ENCODE peak calls at places on chromosomes 13 and 19, in eight cellular contexts. One of them, this sample, is unnamed.

GRCh38 chr13:76884571-76885202 is 1.5 kb downstream of the KCTD12 start:
- DNase-seq in Caco-2: no peak
- DNase-seq in PC-3: peak
- DNase-seq in fibroblast of lung: peak
- DNase-seq in AG04450: no peak
- DNase-seq in progenitor cell of endocrine pancreas: no peak
- DNase-seq in thoracic aorta: no peak
- DNase-seq in SK-N-SH: peak
- DNase-seq in this sample: no peak

GRCh38 chr13:42329239-42329638 is 57.3 kb downstream of the AKAP11 start:
- DNase-seq in Caco-2: no peak
- DNase-seq in PC-3: no peak
- DNase-seq in fibroblast of lung: no peak
- DNase-seq in AG04450: no peak
- DNase-seq in progenitor cell of endocrine pancreas: no peak
- DNase-seq in thoracic aorta: no peak
- DNase-seq in SK-N-SH: no peak
- DNase-seq in this sample: no peak

GRCh38 chr19:41691268-41691970 is 3.3 kb upstream of the CEACAM7 start:
- DNase-seq in Caco-2: no peak
- DNase-seq in PC-3: peak
- DNase-seq in fibroblast of lung: no peak
- DNase-seq in AG04450: no peak
- DNase-seq in progenitor cell of endocrine pancreas: no peak
- DNase-seq in thoracic aorta: no peak
- DNase-seq in SK-N-SH: peak
- DNase-seq in this sample: peak

GRCh38 chr13:59047546-59047945 is 1116.2 kb downstream of the DIAPH3 start:
- DNase-seq in Caco-2: no peak
- DNase-seq in PC-3: no peak
- DNase-seq in fibroblast of lung: no peak
- DNase-seq in AG04450: no peak
- DNase-seq in progenitor cell of endocrine pancreas: no peak
- DNase-seq in thoracic aorta: no peak
- DNase-seq in SK-N-SH: no peak
- DNase-seq in this sample: no peak

GRCh38 chr13:98295371-98295770 is 118.3 kb upstream of the RNF113B start:
- DNase-seq in Caco-2: no peak
- DNase-seq in PC-3: no peak
- DNase-seq in fibroblast of lung: peak
- DNase-seq in AG04450: no peak
- DNase-seq in progenitor cell of endocrine pancreas: no peak
- DNase-seq in thoracic aorta: no peak
- DNase-seq in SK-N-SH: no peak
- DNase-seq in this sample: no peak

GRCh38 chr19:5907216-5907615 is 2.5 kb downstream of the VMAC start:
- DNase-seq in Caco-2: no peak
- DNase-seq in PC-3: no peak
- DNase-seq in fibroblast of lung: no peak
- DNase-seq in AG04450: no peak
- DNase-seq in progenitor cell of endocrine pancreas: no peak
- DNase-seq in thoracic aorta: no peak
- DNase-seq in SK-N-SH: no peak
- DNase-seq in this sample: no peak

GRCh38 chr13:107803822-107804495 is 411.4 kb downstream of the LIG4 start:
- DNase-seq in Caco-2: no peak
- DNase-seq in PC-3: no peak
- DNase-seq in fibroblast of lung: no peak
- DNase-seq in AG04450: no peak
- DNase-seq in progenitor cell of endocrine pancreas: no peak
- DNase-seq in thoracic aorta: no peak
- DNase-seq in SK-N-SH: no peak
- DNase-seq in this sample: no peak

GRCh38 chr19:920051-920857 is 3.1 kb downstream of the KISS1R start:
- DNase-seq in Caco-2: peak
- DNase-seq in PC-3: peak
- DNase-seq in fibroblast of lung: peak
- DNase-seq in AG04450: no peak
- DNase-seq in progenitor cell of endocrine pancreas: no peak
- DNase-seq in thoracic aorta: no peak
- DNase-seq in SK-N-SH: no peak
- DNase-seq in this sample: peak

GRCh38 chr19:11729586-11729985 is 9.2 kb downstream of the ZNF823 start:
- DNase-seq in Caco-2: no peak
- DNase-seq in PC-3: peak
- DNase-seq in fibroblast of lung: no peak
- DNase-seq in AG04450: no peak
- DNase-seq in progenitor cell of endocrine pancreas: no peak
- DNase-seq in thoracic aorta: no peak
- DNase-seq in SK-N-SH: no peak
- DNase-seq in this sample: no peak

GRCh38 chr19:38891791-38892190 is 7.6 kb downstream of the SIRT2 start:
- DNase-seq in Caco-2: no peak
- DNase-seq in PC-3: no peak
- DNase-seq in fibroblast of lung: no peak
- DNase-seq in AG04450: no peak
- DNase-seq in progenitor cell of endocrine pancreas: no peak
- DNase-seq in thoracic aorta: no peak
- DNase-seq in SK-N-SH: no peak
- DNase-seq in this sample: no peak

GRCh38 chr13:109666656-109667448 is 119.5 kb downstream of the IRS2 start:
- DNase-seq in Caco-2: no peak
- DNase-seq in PC-3: peak
- DNase-seq in fibroblast of lung: no peak
- DNase-seq in AG04450: no peak
- DNase-seq in progenitor cell of endocrine pancreas: no peak
- DNase-seq in thoracic aorta: no peak
- DNase-seq in SK-N-SH: peak
- DNase-seq in this sample: no peak

GRCh38 chr19:8526345-8527062 is 12.5 kb upstream of the ZNF414 start:
- DNase-seq in Caco-2: peak
- DNase-seq in PC-3: peak
- DNase-seq in fibroblast of lung: peak
- DNase-seq in AG04450: peak
- DNase-seq in progenitor cell of endocrine pancreas: peak
- DNase-seq in thoracic aorta: peak
- DNase-seq in SK-N-SH: peak
- DNase-seq in this sample: peak

GRCh38 chr13:59680429-59681024 is 483.2 kb downstream of the DIAPH3 start:
- DNase-seq in Caco-2: no peak
- DNase-seq in PC-3: peak
- DNase-seq in fibroblast of lung: peak
- DNase-seq in AG04450: no peak
- DNase-seq in progenitor cell of endocrine pancreas: no peak
- DNase-seq in thoracic aorta: no peak
- DNase-seq in SK-N-SH: no peak
- DNase-seq in this sample: peak

GRCh38 chr13:98171806-98172569 is 5.1 kb downstream of the RNF113B start:
- DNase-seq in Caco-2: no peak
- DNase-seq in PC-3: no peak
- DNase-seq in fibroblast of lung: peak
- DNase-seq in AG04450: no peak
- DNase-seq in progenitor cell of endocrine pancreas: no peak
- DNase-seq in thoracic aorta: no peak
- DNase-seq in SK-N-SH: peak
- DNase-seq in this sample: no peak

GRCh38 chr13:77384999-77385398 is 58.1 kb upstream of the MYCBP2 start:
- DNase-seq in Caco-2: no peak
- DNase-seq in PC-3: no peak
- DNase-seq in fibroblast of lung: no peak
- DNase-seq in AG04450: no peak
- DNase-seq in progenitor cell of endocrine pancreas: no peak
- DNase-seq in thoracic aorta: no peak
- DNase-seq in SK-N-SH: no peak
- DNase-seq in this sample: no peak

GRCh38 chr13:66532845-66533244 is 697.3 kb downstream of the PCDH9 start:
- DNase-seq in Caco-2: no peak
- DNase-seq in PC-3: no peak
- DNase-seq in fibroblast of lung: no peak
- DNase-seq in AG04450: no peak
- DNase-seq in progenitor cell of endocrine pancreas: no peak
- DNase-seq in thoracic aorta: no peak
- DNase-seq in SK-N-SH: no peak
- DNase-seq in this sample: no peak

GRCh38 chr19:17402982-17403855 is 2.2 kb downstream of the BST2 start:
- DNase-seq in Caco-2: no peak
- DNase-seq in PC-3: no peak
- DNase-seq in fibroblast of lung: no peak
- DNase-seq in AG04450: no peak
- DNase-seq in progenitor cell of endocrine pancreas: no peak
- DNase-seq in thoracic aorta: no peak
- DNase-seq in SK-N-SH: peak
- DNase-seq in this sample: peak

GRCh38 chr13:74443623-74444022 is 309.4 kb upstream of the KLF12 start:
- DNase-seq in Caco-2: no peak
- DNase-seq in PC-3: peak
- DNase-seq in fibroblast of lung: peak
- DNase-seq in AG04450: peak
- DNase-seq in progenitor cell of endocrine pancreas: no peak
- DNase-seq in thoracic aorta: no peak
- DNase-seq in SK-N-SH: no peak
- DNase-seq in this sample: no peak

GRCh38 chr13:87356314-87356713 is 314.9 kb upstream of the SLITRK5 start:
- DNase-seq in Caco-2: no peak
- DNase-seq in PC-3: no peak
- DNase-seq in fibroblast of lung: peak
- DNase-seq in AG04450: no peak
- DNase-seq in progenitor cell of endocrine pancreas: no peak
- DNase-seq in thoracic aorta: no peak
- DNase-seq in SK-N-SH: no peak
- DNase-seq in this sample: no peak

GRCh38 chr13:43583331-43583730 is 203.4 kb downstream of the ENOX1 start:
- DNase-seq in Caco-2: no peak
- DNase-seq in PC-3: no peak
- DNase-seq in fibroblast of lung: no peak
- DNase-seq in AG04450: no peak
- DNase-seq in progenitor cell of endocrine pancreas: no peak
- DNase-seq in thoracic aorta: no peak
- DNase-seq in SK-N-SH: no peak
- DNase-seq in this sample: no peak

GRCh38 chr13:20119960-20120359 is 40.9 kb downstream of the GJA3 start:
- DNase-seq in Caco-2: no peak
- DNase-seq in PC-3: no peak
- DNase-seq in fibroblast of lung: no peak
- DNase-seq in AG04450: no peak
- DNase-seq in progenitor cell of endocrine pancreas: no peak
- DNase-seq in thoracic aorta: no peak
- DNase-seq in SK-N-SH: no peak
- DNase-seq in this sample: no peak

GRCh38 chr13:99971576-99972189 is at the start of gene ZIC5:
- DNase-seq in Caco-2: no peak
- DNase-seq in PC-3: no peak
- DNase-seq in fibroblast of lung: no peak
- DNase-seq in AG04450: no peak
- DNase-seq in progenitor cell of endocrine pancreas: no peak
- DNase-seq in thoracic aorta: no peak
- DNase-seq in SK-N-SH: peak
- DNase-seq in this sample: no peak

GRCh38 chr19:56111601-56112312 is 9.3 kb downstream of the ZNF787 start:
- DNase-seq in Caco-2: no peak
- DNase-seq in PC-3: no peak
- DNase-seq in fibroblast of lung: no peak
- DNase-seq in AG04450: no peak
- DNase-seq in progenitor cell of endocrine pancreas: no peak
- DNase-seq in thoracic aorta: no peak
- DNase-seq in SK-N-SH: peak
- DNase-seq in this sample: peak

DNA sequence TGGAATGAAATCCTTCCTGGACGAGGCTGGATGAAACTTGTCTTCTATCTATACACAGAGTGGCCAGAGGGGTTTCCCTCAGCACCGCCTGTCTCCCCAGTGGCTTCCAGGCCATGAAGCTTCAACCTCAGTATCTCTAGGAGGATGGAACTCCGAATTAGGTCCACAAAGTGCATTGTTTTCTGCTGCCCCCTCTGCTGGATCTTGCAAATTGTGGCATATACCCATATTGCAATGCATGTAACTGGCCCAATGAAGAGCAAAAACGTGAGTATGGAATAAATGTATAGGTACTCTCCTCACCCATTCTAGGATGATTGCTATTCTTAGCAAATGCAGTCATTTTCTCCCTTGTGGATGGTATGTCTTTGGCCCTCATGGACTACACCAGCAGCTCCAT is 14.7 kb upstream of the LILRB4 start:
- DNase-seq in Caco-2: no peak
- DNase-seq in PC-3: no peak
- DNase-seq in fibroblast of lung: no peak
- DNase-seq in AG04450: no peak
- DNase-seq in progenitor cell of endocrine pancreas: no peak
- DNase-seq in thoracic aorta: no peak
- DNase-seq in SK-N-SH: no peak
- DNase-seq in this sample: no peak
- TF ChIP-seq CTCF in Caco-2: no peak
- TF ChIP-seq CTCF in PC-3: no peak
- TF ChIP-seq CTCF in fibroblast of lung: no peak
- TF ChIP-seq CTCF in AG04450: no peak
- TF ChIP-seq CTCF in progenitor cell of endocrine pancreas: no peak
- TF ChIP-seq CTCF in thoracic aorta: no peak
- TF ChIP-seq CTCF in SK-N-SH: no peak
- TF ChIP-seq CTCF in this sample: peak

DNA sequence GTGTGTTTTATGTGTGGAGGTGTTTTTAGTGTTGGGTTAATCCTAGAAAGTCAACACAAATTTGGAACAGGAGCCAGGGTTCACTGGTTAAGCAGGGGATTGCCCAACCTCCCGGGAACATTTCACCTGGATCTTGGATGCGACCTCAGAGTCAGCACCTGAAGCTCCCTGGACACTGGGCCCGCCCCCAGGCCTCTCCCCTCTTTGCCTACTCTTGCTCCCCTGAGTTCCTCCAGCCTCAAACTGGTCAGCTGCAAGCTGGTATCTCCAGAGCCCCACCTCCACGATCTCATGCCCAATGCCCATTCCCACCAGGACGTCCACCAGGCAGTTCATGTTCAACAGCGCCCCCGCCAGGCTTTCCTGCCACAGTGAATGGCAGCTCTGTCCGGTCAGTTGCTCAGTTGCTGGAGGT is 9.7 kb downstream of the HSD17B14 start:
- DNase-seq in Caco-2: peak
- DNase-seq in PC-3: no peak
- DNase-seq in fibroblast of lung: no peak
- DNase-seq in AG04450: no peak
- DNase-seq in progenitor cell of endocrine pancreas: no peak
- DNase-seq in thoracic aorta: no peak
- DNase-seq in SK-N-SH: no peak
- DNase-seq in this sample: no peak
- TF ChIP-seq CTCF in Caco-2: peak
- TF ChIP-seq CTCF in PC-3: peak
- TF ChIP-seq CTCF in fibroblast of lung: no peak
- TF ChIP-seq CTCF in AG04450: peak
- TF ChIP-seq CTCF in progenitor cell of endocrine pancreas: no peak
- TF ChIP-seq CTCF in thoracic aorta: no peak
- TF ChIP-seq CTCF in SK-N-SH: peak
- TF ChIP-seq CTCF in this sample: no peak

GRCh38 chr13:94280357-94280756 is 199.1 kb downstream of the DCT start:
- DNase-seq in Caco-2: no peak
- DNase-seq in PC-3: no peak
- DNase-seq in fibroblast of lung: no peak
- DNase-seq in AG04450: no peak
- DNase-seq in progenitor cell of endocrine pancreas: no peak
- DNase-seq in thoracic aorta: no peak
- DNase-seq in SK-N-SH: no peak
- DNase-seq in this sample: no peak
- TF ChIP-seq CTCF in Caco-2: no peak
- TF ChIP-seq CTCF in PC-3: no peak
- TF ChIP-seq CTCF in fibroblast of lung: no peak
- TF ChIP-seq CTCF in AG04450: no peak
- TF ChIP-seq CTCF in progenitor cell of endocrine pancreas: no peak
- TF ChIP-seq CTCF in thoracic aorta: no peak
- TF ChIP-seq CTCF in SK-N-SH: no peak
- TF ChIP-seq CTCF in this sample: no peak

GRCh38 chr13:47588676-47589075 is 412.4 kb downstream of the SUCLA2 start:
- DNase-seq in Caco-2: no peak
- DNase-seq in PC-3: no peak
- DNase-seq in fibroblast of lung: no peak
- DNase-seq in AG04450: no peak
- DNase-seq in progenitor cell of endocrine pancreas: no peak
- DNase-seq in thoracic aorta: no peak
- DNase-seq in SK-N-SH: no peak
- DNase-seq in this sample: no peak
- TF ChIP-seq CTCF in Caco-2: no peak
- TF ChIP-seq CTCF in PC-3: peak
- TF ChIP-seq CTCF in fibroblast of lung: peak
- TF ChIP-seq CTCF in AG04450: no peak
- TF ChIP-seq CTCF in progenitor cell of endocrine pancreas: no peak
- TF ChIP-seq CTCF in thoracic aorta: no peak
- TF ChIP-seq CTCF in SK-N-SH: peak
- TF ChIP-seq CTCF in this sample: no peak